ENCODE peak calls at places on chromosomes 5 and 9, in nine cellular contexts. D, B, Z, H, S, R, P, A and T are unnamed samples.

GRCh38 chr9:93261735-93262523 is 78.0 kb downstream of the WNK2 start:
- DNase-seq in D (no peak), S (no peak), A (no peak), B (no peak), P (no peak), Z (peak), H (peak), R (no peak), T (no peak)

GRCh38 chr5:69305512-69305911 is 27.1 kb downstream of the CCDC125 start:
- DNase-seq in A (no peak), D (no peak), P (no peak), R (no peak), S (no peak), Z (no peak), H (no peak), B (no peak), T (no peak)

GRCh38 chr5:52771343-52772039 is 16.2 kb upstream of the ITGA1 start:
- DNase-seq in Z (no peak), S (no peak), P (no peak), R (no peak), D (no peak), B (no peak), A (no peak), H (no peak), T (no peak)

GRCh38 chr5:121640298-121640697 is 211.4 kb upstream of the FTMT start:
- DNase-seq in D (no peak), P (no peak), S (no peak), H (no peak), B (no peak), Z (no peak), R (no peak), A (no peak), T (no peak)

GRCh38 chr9:1979815-1980367 is 35.3 kb upstream of the SMARCA2 start:
- DNase-seq in H (no peak), Z (no peak), B (peak), P (no peak), S (no peak), R (peak), D (no peak), A (no peak), T (no peak)

GRCh38 chr5:149063017-149063687 is at the start of gene SH3TC2:
- DNase-seq in S (no peak), H (peak), R (peak), B (peak), D (peak), A (no peak), Z (peak), P (no peak), T (peak)

GRCh38 chr5:11904270-11904906 is at the start of gene CTNND2:
- DNase-seq in A (no peak), H (peak), R (no peak), D (no peak), B (no peak), S (no peak), P (no peak), Z (no peak), T (no peak)

GRCh38 chr5:118447350-118447749 is 541.0 kb downstream of the DTWD2 start:
- DNase-seq in D (no peak), Z (no peak), B (no peak), A (no peak), S (no peak), P (no peak), R (no peak), H (no peak), T (no peak)

GRCh38 chr5:61675015-61675692 is 343.1 kb downstream of the ZSWIM6 start:
- DNase-seq in B (no peak), Z (no peak), S (no peak), H (no peak), R (no peak), A (no peak), D (no peak), P (no peak), T (no peak)

GRCh38 chr9:133210202-133210532 is 1.1 kb upstream of the OBP2B start:
- DNase-seq in B (no peak), R (no peak), P (no peak), Z (peak), D (no peak), S (no peak), A (no peak), H (peak), T (no peak)

GRCh38 chr9:117555964-117556629 is 141.2 kb upstream of the ASTN2 start:
- DNase-seq in B (no peak), P (no peak), Z (peak), A (no peak), R (peak), D (peak), H (no peak), S (no peak), T (no peak)

GRCh38 chr5:102975457-102976182 is 144.3 kb downstream of the GIN1 start:
- DNase-seq in S (no peak), P (no peak), H (no peak), R (no peak), B (peak), Z (no peak), D (no peak), A (no peak), T (peak)

GRCh38 chr5:13503017-13503416 is 441.5 kb downstream of the DNAH5 start:
- DNase-seq in A (no peak), P (no peak), B (no peak), Z (no peak), D (no peak), R (no peak), S (no peak), H (no peak), T (no peak)

GRCh38 chr5:80915716-80916115 is 44.4 kb upstream of the RASGRF2 start:
- DNase-seq in A (no peak), S (no peak), H (no peak), B (peak), D (no peak), Z (no peak), R (no peak), P (no peak), T (peak)

GRCh38 chr5:138935466-138935865 is 60.3 kb upstream of the LRRTM2 start:
- DNase-seq in D (no peak), R (no peak), A (no peak), S (no peak), P (no peak), H (no peak), Z (peak), B (no peak), T (no peak)